ENCODE peak calls at places on chromosome 18, in four cellular contexts. X is adrenal gland, A is prostate gland, S is sciatic nerve. I is an unnamed sample.

GRCh38 chr18:63689064-63689463 is 13.7 kb upstream of the SERPINB11 start:
- DNase-seq in X (no peak), A (no peak), S (no peak), I (no peak)

GRCh38 chr18:2442726-2443275 is 128.5 kb downstream of the METTL4 start:
- DNase-seq in X (no peak), A (no peak), S (no peak), I (no peak)

GRCh38 chr18:69963196-69963595 is 15.5 kb upstream of the CD226 start:
- DNase-seq in X (no peak), A (no peak), S (no peak), I (no peak)

GRCh38 chr18:11947214-11948119 is 33.8 kb upstream of the IMPA2 start:
- DNase-seq in X (peak), A (peak), S (peak), I (peak)

GRCh38 chr18:43078485-43079092 is 36.9 kb downstream of the RIT2 start:
- DNase-seq in X (no peak), A (no peak), S (no peak), I (no peak)

GRCh38 chr18:27824841-27825720 is 351.8 kb downstream of the CDH2 start:
- DNase-seq in X (no peak), A (no peak), S (no peak), I (no peak)

GRCh38 chr18:8701546-8702118 is 3.7 kb upstream of the MTCL1 start:
- DNase-seq in X (no peak), A (no peak), S (no peak), I (no peak)

GRCh38 chr18:62044490-62045000 is 142.3 kb downstream of the PIGN start:
- DNase-seq in X (no peak), A (no peak), S (no peak), I (no peak)

GRCh38 chr18:28013064-28013463 is 163.9 kb downstream of the CDH2 start:
- DNase-seq in X (no peak), A (no peak), S (no peak), I (no peak)

GRCh38 chr18:944440-944839 is 39.8 kb downstream of the ADCYAP1 start:
- DNase-seq in X (no peak), A (no peak), S (no peak), I (peak)

GRCh38 chr18:23277399-23277798 is 142.1 kb downstream of the CABLES1 start:
- DNase-seq in X (no peak), A (no peak), S (no peak), I (no peak)

GRCh38 chr18:2171840-2172625 is 399.3 kb downstream of the METTL4 start:
- DNase-seq in X (no peak), A (no peak), S (no peak), I (no peak)

GRCh38 chr18:79227617-79228016 is 158.4 kb downstream of the ATP9B start:
- DNase-seq in X (no peak), A (no peak), S (no peak), I (no peak)

GRCh38 chr18:25831226-25831828 is 259.1 kb downstream of the SS18 start:
- DNase-seq in X (peak), A (no peak), S (no peak), I (no peak)

GRCh38 chr18:50947899-50948298 is 19.9 kb upstream of the ELAC1 start:
- DNase-seq in X (no peak), A (no peak), S (no peak), I (no peak)

GRCh38 chr18:10015941-10016819 is 102.4 kb downstream of the VAPA start:
- DNase-seq in X (no peak), A (no peak), S (no peak), I (no peak)

GRCh38 chr18:24063121-24063731 is 48.7 kb downstream of the TTC39C start:
- DNase-seq in X (no peak), A (no peak), S (no peak), I (no peak)

GRCh38 chr18:49898421-49898820 is 85.1 kb upstream of the ACAA2 start:
- DNase-seq in X (peak), A (peak), S (peak), I (peak)

GRCh38 chr18:31684279-31685096 is at the start of gene B4GALT6:
- DNase-seq in X (peak), A (peak), S (peak), I (peak)

GRCh38 chr18:34744569-34744968 is 34.5 kb downstream of the DTNA start:
- DNase-seq in X (no peak), A (no peak), S (no peak), I (no peak)

GRCh38 chr18:54119524-54120019 is 104.9 kb downstream of the MBD2 start:
- DNase-seq in X (peak), A (peak), S (no peak), I (peak)

GRCh38 chr18:58447342-58448190 is 181.3 kb downstream of the ALPK2 start:
- DNase-seq in X (no peak), A (no peak), S (no peak), I (no peak)

GRCh38 chr18:8190980-8191379 is 418.3 kb upstream of the RAB12 start:
- DNase-seq in X (no peak), A (no peak), S (no peak), I (no peak)

GRCh38 chr18:44949967-44950366 is 269.3 kb downstream of the SETBP1 start:
- DNase-seq in X (no peak), A (no peak), S (no peak), I (no peak)

GRCh38 chr18:9337875-9338274 is 3.3 kb downstream of the TWSG1 start:
- DNase-seq in X (no peak), A (no peak), S (no peak), I (no peak)

GRCh38 chr18:11689031-11689971 is at the start of gene GNAL:
- DNase-seq in X (peak), A (peak), S (peak), I (peak)

GRCh38 chr18:49839012-49839411 is 25.7 kb upstream of the ACAA2 start:
- DNase-seq in X (no peak), A (no peak), S (no peak), I (no peak)

GRCh38 chr18:43882358-43882757 is 605.1 kb upstream of the SYT4 start:
- DNase-seq in X (no peak), A (no peak), S (no peak), I (no peak)

GRCh38 chr18:56402872-56403516 is 235.4 kb downstream of the TXNL1 start:
- DNase-seq in X (no peak), A (no peak), S (no peak), I (no peak)

GRCh38 chr18:36394486-36394885 is 97.0 kb downstream of the FHOD3 start:
- DNase-seq in X (no peak), A (no peak), S (no peak), I (no peak)

I was measured in testis.